ENCODE peak calls at places on chromosomes 1 and 21, in four cellular contexts. Q, T, W and F are unnamed samples.

GRCh38 chr1:67683306-67683705 is 1.7 kb upstream of the GADD45A start:
- DNase-seq in T (no peak), Q (no peak), W (no peak), F (no peak)

GRCh38 chr1:237705462-237705861 is 185.3 kb downstream of the ZP4 start:
- DNase-seq in W (no peak), Q (no peak), T (no peak), F (no peak)

GRCh38 chr1:30084909-30085571 is 638.3 kb downstream of the MATN1 start:
- DNase-seq in T (no peak), W (no peak), Q (no peak), F (no peak)

GRCh38 chr1:47184090-47184735 is 5.6 kb downstream of the PDZK1IP1 start:
- DNase-seq in W (no peak), T (no peak), Q (peak; percentile 13), F (no peak)

GRCh38 chr1:14254184-14254583 is 344.3 kb upstream of the KAZN start:
- DNase-seq in W (no peak), Q (no peak), T (no peak), F (no peak)

GRCh38 chr1:59290173-59290954 is 6.5 kb upstream of the FGGY start:
- DNase-seq in Q (peak; percentile 57), W (no peak), T (peak; percentile 69), F (peak; percentile 59)

GRCh38 chr1:53698381-53698980 is 40.5 kb downstream of the GLIS1 start:
- DNase-seq in W (no peak), Q (no peak), T (no peak), F (no peak)

GRCh38 chr21:42806489-42807140 is 72.7 kb downstream of the WDR4 start:
- DNase-seq in W (no peak), Q (no peak), T (no peak), F (no peak)

GRCh38 chr1:46606255-46606965 is 2.3 kb upstream of the MKNK1 start:
- DNase-seq in W (no peak), Q (no peak), T (no peak), F (peak; percentile 19)

GRCh38 chr1:16906873-16907272 is 11.1 kb downstream of the RNU1-2 start:
- DNase-seq in W (no peak), T (no peak), Q (no peak), F (no peak)

GRCh38 chr1:85857991-85858390 is 149.8 kb upstream of the ZNHIT6 start:
- DNase-seq in T (no peak), W (no peak), Q (no peak), F (no peak)

GRCh38 chr1:168980180-168980579 is 126.3 kb upstream of the ATP1B1 start:
- DNase-seq in W (no peak), Q (no peak), T (no peak), F (no peak)

GRCh38 chr21:45942011-45942546 is 39.5 kb upstream of the COL6A1 start:
- DNase-seq in T (no peak), Q (no peak), W (no peak), F (no peak)

GRCh38 chr1:201606096-201606495 is 67.2 kb downstream of the NAV1 start:
- DNase-seq in T (no peak), Q (no peak), W (no peak), F (peak; percentile 80)

GRCh38 chr21:43806017-43806710 is 16.8 kb downstream of the RRP1 start:
- DNase-seq in Q (no peak), W (no peak), T (no peak), F (peak; percentile 51)

DNA sequence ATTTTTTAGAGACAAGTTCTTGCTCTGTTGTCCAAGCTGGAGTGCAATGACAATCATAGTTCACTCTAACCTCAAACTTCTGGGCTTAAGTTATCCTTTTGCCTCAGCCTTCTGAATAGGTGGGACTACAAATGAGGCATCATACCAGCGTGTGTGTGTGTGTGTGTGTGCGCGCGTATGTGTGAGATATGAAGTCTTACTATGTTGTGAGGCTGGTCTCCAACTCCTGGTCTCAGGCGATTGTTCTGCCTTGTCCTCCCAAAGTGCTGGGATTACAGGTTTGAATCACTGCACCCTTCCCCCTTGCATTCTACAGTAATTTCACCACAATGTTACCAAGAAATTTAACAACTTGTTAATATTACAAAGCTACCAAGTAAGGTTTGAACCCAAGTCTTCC is 688 bp upstream of the GBP2 start:
- DNase-seq in Q (no peak), T (no peak), W (no peak), F (no peak)
- H3K4me3 ChIP-seq in Q (no peak overlapping the region), T (no peak overlapping the region), W (no peak overlapping the region), F (no peak overlapping the region)

DNA sequence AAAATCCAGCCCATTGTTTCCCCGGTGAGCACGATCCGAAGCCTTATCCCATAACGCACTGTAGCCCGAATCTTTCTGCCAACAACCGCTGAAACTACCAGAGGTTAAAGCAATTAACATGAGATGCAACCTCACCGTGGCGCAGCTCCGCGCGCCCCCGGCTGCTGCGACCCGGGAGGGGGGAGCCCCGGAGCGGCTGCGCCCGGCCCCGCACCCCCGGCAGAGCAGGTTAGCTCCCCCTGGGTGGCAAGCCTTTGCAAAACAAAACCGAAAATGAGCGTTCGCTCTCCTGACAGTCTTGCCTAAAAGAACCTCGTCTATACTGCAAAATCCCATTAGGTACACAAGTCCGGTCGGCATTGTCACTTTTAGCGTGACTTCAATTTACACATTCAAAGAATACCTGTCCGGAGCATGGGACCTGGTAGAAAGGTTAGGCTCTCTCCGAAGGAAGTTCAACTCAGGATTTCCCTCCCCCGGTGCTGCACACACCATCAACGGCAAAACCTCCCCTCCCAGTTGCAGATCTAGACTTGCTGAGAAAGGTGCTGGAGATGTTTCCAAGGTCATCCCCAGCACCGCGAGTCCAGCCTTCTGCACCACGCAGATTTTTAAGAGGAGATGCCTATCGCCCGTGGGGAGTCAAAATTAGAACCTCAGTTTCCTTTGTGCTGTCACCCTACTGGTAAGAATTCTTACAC is 107.5 kb downstream of the ZNF281 start:
- DNase-seq in Q (peak; percentile 48), T (peak; percentile 53), W (no peak), F (peak; percentile 24)
- H3K27ac ChIP-seq in Q (peak overlapping the region; percentile 37), T (no peak overlapping the region), W (no peak overlapping the region), F (no peak overlapping the region)

GRCh38 chr1:41981796-41982195 is 63.1 kb upstream of the HIVEP3 start:
- DNase-seq in Q (no peak), T (no peak), W (no peak), F (no peak)
- H3K4me3 ChIP-seq in Q (no peak overlapping the region), T (no peak overlapping the region), W (no peak overlapping the region), F (no peak overlapping the region)

GRCh38 chr1:51218570-51218969 is 17.5 kb upstream of the RNF11 start:
- DNase-seq in W (no peak), Q (no peak), T (no peak), F (no peak)
- H3K27ac ChIP-seq in W (peak overlapping the region; percentile 36), Q (no peak overlapping the region), T (no peak overlapping the region), F (no peak overlapping the region)

GRCh38 chr21:44917446-44918106 is 3.1 kb downstream of the ITGB2 start:
- DNase-seq in W (no peak), Q (no peak), T (no peak), F (no peak)

GRCh38 chr21:44916965-44917364 is 3.7 kb downstream of the ITGB2 start:
- DNase-seq in W (no peak), Q (no peak), T (no peak), F (no peak)

GRCh38 chr21:44918581-44919033 is 2.1 kb downstream of the ITGB2 start:
- DNase-seq in Q (no peak), W (no peak), T (no peak), F (no peak)

GRCh38 chr21:44919111-44919912 is 1.4 kb downstream of the ITGB2 start:
- DNase-seq in Q (no peak), T (no peak), W (no peak), F (no peak)

GRCh38 chr21:44918107-44918470 is 2.6 kb downstream of the ITGB2 start:
- DNase-seq in T (no peak), W (no peak), Q (no peak), F (no peak)
- H3K4me3 ChIP-seq in T (no peak overlapping the region), W (no peak overlapping the region), Q (peak overlapping the region; percentile 44), F (no peak overlapping the region)

GRCh38 chr1:94324168-94324544 is 86.8 kb upstream of the ARHGAP29 start:
- DNase-seq in W (no peak), T (no peak), Q (no peak), F (no peak)

GRCh38 chr1:94321662-94322061 is 84.3 kb upstream of the ARHGAP29 start:
- DNase-seq in T (no peak), Q (no peak), W (peak; percentile 28), F (no peak)

GRCh38 chr1:94325379-94326302 is 88.3 kb upstream of the ARHGAP29 start:
- DNase-seq in W (no peak), T (no peak), Q (no peak), F (no peak)

GRCh38 chr1:94322696-94323095 is 85.3 kb upstream of the ARHGAP29 start:
- DNase-seq in Q (no peak), W (no peak), T (no peak), F (no peak)

DNA sequence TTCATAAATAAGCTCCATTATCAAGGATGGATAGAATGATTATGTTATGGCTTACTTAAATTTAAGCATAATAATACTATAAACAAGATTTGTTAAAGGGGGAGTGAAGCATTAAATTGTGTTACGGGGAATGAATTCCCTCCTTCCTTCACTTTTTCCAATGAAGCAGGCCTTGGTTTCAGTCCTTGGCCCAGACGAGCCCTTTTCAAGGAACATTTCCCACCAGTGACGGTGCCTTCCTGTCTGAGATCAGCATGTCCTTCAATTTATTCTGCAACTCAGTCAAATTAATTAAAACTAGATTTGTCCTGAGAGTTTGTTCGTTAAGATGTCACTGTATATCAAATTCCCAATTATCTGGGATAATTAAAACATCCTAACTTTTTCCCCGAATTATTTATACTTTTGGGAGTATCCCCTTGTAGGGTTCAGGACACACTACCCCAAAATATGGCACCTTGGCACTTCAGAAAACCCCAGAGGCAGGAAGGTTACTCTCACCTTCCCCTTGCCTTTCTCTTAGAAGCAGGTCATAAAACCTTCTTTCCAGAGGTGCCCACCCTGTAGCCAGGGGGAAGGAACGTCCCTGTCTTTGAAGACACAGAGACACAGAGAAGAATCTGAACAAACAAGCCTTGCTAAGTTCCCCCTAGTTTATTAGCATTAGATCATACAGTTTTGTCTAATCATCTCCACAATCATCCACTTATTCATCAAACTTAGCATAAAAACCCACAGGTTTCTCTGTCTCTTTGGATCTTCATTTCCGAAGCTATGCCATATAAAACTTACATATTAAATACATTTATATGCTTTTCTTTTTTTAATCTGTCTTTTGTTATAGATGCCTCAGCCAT is 86.2 kb upstream of the ARHGAP29 start:
- DNase-seq in W (no peak), Q (no peak), T (no peak), F (no peak)
- H3K27ac ChIP-seq in W (peak overlapping the region; percentile 60), Q (no peak overlapping the region), T (peak overlapping the region; percentile 14), F (no peak overlapping the region)

DNA sequence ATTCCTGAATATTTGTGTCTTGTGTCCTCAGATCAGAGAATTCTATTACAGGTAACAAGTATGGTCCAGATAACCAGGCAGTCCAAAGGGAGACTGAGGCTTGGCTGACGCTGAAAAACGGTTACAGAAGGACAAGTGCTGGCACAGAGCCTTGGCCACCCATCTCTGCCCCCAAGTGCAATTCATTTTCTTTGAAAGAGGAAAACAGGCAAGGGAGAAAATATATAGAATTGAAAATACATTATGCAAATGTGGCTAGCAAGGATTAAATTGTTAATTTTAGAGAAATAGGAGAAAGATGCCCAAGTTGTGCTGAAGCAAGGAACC is 1.2 kb downstream of the SORT1 start:
- DNase-seq in W (no peak), T (no peak), Q (no peak), F (no peak)
- H3K4me3 ChIP-seq in W (peak overlapping the region; percentile 76), T (peak overlapping the region; percentile 46), Q (peak overlapping the region; percentile 66), F (no peak overlapping the region)